ENCODE peak calls at places on chromosomes 3 and 15, in four cellular contexts. N, C, K and T are unnamed samples.

GRCh38 chr3:165624761-165625160 is 212.5 kb downstream of the BCHE start:
- DNase-seq in N (no peak), C (peak), K (no peak), T (no peak)

GRCh38 chr15:46151786-46152185 is 517.0 kb downstream of the SQOR start:
- DNase-seq in N (no peak), C (no peak), K (no peak), T (no peak)

GRCh38 chr3:46100812-46101211 is 73.5 kb upstream of the XCR1 start:
- DNase-seq in N (no peak), C (no peak), K (no peak), T (no peak)

GRCh38 chr3:129413687-129414506 is 14.5 kb downstream of the EFCAB12 start:
- DNase-seq in N (no peak), C (peak), K (no peak), T (no peak)

GRCh38 chr3:8490079-8490552 is 11.5 kb upstream of the LMCD1 start:
- DNase-seq in N (no peak), C (no peak), K (no peak), T (no peak)

GRCh38 chr3:52931889-52932288 is 34.5 kb upstream of the STIMATE start:
- DNase-seq in N (no peak), C (no peak), K (no peak), T (no peak)

GRCh38 chr3:52435246-52436101 is 9.4 kb downstream of the SEMA3G start:
- DNase-seq in N (peak), C (no peak), K (no peak), T (no peak)

GRCh38 chr3:142886938-142887337 is 1.9 kb downstream of the PCOLCE2 start:
- DNase-seq in N (no peak), C (peak), K (no peak), T (no peak)

GRCh38 chr3:40718681-40719080 is 193.9 kb downstream of the ZNF621 start:
- DNase-seq in N (no peak), C (no peak), K (no peak), T (no peak)

GRCh38 chr3:29344986-29345385 is 64.1 kb downstream of the RBMS3 start:
- DNase-seq in N (no peak), C (no peak), K (no peak), T (no peak)

GRCh38 chr3:27219127-27219860 is 149.9 kb downstream of the NEK10 start:
- DNase-seq in N (no peak), C (no peak), K (no peak), T (no peak)

GRCh38 chr15:56390739-56391267 is 25.6 kb downstream of the TEX9 start:
- DNase-seq in N (no peak), C (no peak), K (no peak), T (no peak)

GRCh38 chr3:12454808-12455121 is 29.5 kb upstream of the TSEN2 start:
- DNase-seq in N (no peak), C (no peak), K (no peak), T (no peak)

GRCh38 chr3:71713041-71713440 is 12.2 kb downstream of the EIF4E3 start:
- DNase-seq in N (no peak), C (no peak), K (no peak), T (no peak)

GRCh38 chr3:195817578-195818135 is 5.9 kb upstream of the MUC4 start:
- DNase-seq in N (no peak), C (no peak), K (no peak), T (no peak)

DNA sequence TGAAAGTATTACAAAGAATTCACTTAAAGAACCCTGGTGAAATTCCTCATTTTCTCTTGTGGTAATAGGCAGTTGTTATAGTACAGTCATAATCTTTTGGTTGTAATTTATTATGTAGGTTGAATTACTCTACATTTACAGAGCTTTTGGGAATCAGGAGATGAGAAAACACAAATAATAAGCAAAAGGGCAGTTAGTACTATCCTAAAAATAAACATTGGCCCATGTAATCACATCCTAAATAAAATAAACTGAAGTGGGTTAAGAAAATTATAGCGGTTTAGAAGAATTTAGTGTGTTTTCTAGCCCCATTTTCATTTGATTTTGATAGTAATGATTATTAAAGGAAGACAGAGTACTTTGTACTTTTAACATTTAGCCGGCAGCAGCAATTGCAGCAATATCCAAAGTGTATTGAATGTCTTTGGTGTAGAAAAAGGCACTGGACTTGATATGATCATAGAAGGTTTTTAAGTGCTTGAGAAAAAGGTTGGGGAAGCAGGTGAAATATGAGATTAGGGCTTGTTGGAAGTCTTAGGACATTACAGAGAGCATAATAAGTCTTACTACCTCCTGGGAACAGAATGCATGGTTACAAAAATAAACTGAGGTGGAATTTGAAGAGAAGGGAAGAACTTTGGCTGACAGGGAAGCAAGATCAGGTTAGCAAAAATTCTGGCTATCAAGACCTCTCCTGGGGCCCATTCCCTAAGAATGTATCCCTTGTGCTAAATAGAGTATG is 79.9 kb downstream of the MBNL1 start:
- DNase-seq in N (no peak), C (peak), K (no peak), T (no peak)
- H3K9ac ChIP-seq in N (no peak), C (no peak), K (no peak), T (no peak)

GRCh38 chr3:5187152-5187919 is at the start of gene EDEM1:
- DNase-seq in N (peak), C (peak), K (peak), T (no peak)
- TF ChIP-seq POLR2AphosphoS5 in N (peak), C (peak), K (peak), T (peak)

GRCh38 chr15:85318048-85318731 is 62.2 kb upstream of the AKAP13 start:
- DNase-seq in N (no peak), C (no peak), K (peak), T (no peak)
- H3K27ac ChIP-seq in N (peak), C (no peak), K (no peak), T (no peak)

GRCh38 chr3:146537603-146538002 is 6.8 kb downstream of the PLSCR1 start:
- DNase-seq in N (no peak), C (no peak), K (no peak), T (no peak)

GRCh38 chr3:146542179-146542578 is 2.2 kb downstream of the PLSCR1 start:
- DNase-seq in N (no peak), C (no peak), K (no peak), T (no peak)

GRCh38 chr3:146540978-146541377 is 3.4 kb downstream of the PLSCR1 start:
- DNase-seq in N (no peak), C (no peak), K (no peak), T (no peak)

GRCh38 chr3:146539315-146539714 is 5.1 kb downstream of the PLSCR1 start:
- DNase-seq in N (no peak), C (no peak), K (no peak), T (no peak)

GRCh38 chr3:146540236-146540635 is 4.2 kb downstream of the PLSCR1 start:
- DNase-seq in N (no peak), C (no peak), K (no peak), T (no peak)
- H3K9ac ChIP-seq in N (no peak), C (no peak), K (no peak), T (no peak)

DNA sequence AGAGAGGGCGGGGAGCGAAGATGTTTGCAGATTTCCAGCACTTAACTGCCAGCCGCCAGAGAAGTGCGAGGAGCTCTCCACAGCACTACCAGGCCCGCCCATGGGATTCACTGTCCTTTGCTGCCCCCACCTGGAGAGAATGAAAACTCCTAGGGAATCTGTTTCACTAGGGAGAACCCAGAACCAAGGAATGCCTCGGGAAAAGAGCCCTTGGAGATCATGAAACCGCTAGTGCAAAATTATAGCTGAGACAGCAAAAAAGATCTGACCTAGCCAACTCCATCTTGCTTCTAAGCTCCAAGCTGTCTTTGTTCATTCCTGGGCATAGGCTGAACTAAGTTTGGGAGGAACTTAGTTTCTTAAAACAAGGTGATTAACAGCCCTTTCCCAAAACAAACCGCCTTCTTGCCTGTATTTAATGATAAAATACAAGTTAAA is 82.6 kb upstream of the GCNT3 start:
- DNase-seq in N (peak), C (peak), K (peak), T (peak)
- TF ChIP-seq POLR2AphosphoS5 in N (no peak), C (no peak), K (no peak), T (no peak)

GRCh38 chr3:126911162-126912026 is 71.5 kb upstream of the PLXNA1 start:
- DNase-seq in N (no peak), C (peak), K (peak), T (no peak)

GRCh38 chr3:126907557-126907956 is 75.4 kb upstream of the PLXNA1 start:
- DNase-seq in N (peak), C (no peak), K (no peak), T (no peak)

GRCh38 chr3:126912027-126912422 is 70.9 kb upstream of the PLXNA1 start:
- DNase-seq in N (no peak), C (no peak), K (no peak), T (no peak)

GRCh38 chr3:126910231-126910630 is 72.7 kb upstream of the PLXNA1 start:
- DNase-seq in N (no peak), C (no peak), K (no peak), T (no peak)

GRCh38 chr3:126908752-126909275 is 74.1 kb upstream of the PLXNA1 start:
- DNase-seq in N (no peak), C (peak), K (no peak), T (no peak)
- H3K27ac ChIP-seq in N (no peak), C (peak), K (no peak), T (no peak)

GRCh38 chr3:44478055-44478468 is 592 bp upstream of the ZNF445 start:
- DNase-seq in N (no peak), C (no peak), K (no peak), T (no peak)

GRCh38 chr3:44477312-44478030 is at the start of gene ZNF445:
- DNase-seq in N (peak), C (peak), K (peak), T (no peak)

GRCh38 chr3:44478606-44479094 is 1.2 kb upstream of the ZNF445 start:
- DNase-seq in N (no peak), C (no peak), K (no peak), T (no peak)

GRCh38 chr3:44476963-44477311 is 533 bp downstream of the ZNF445 start:
- DNase-seq in N (no peak), C (no peak), K (no peak), T (no peak)

DNA sequence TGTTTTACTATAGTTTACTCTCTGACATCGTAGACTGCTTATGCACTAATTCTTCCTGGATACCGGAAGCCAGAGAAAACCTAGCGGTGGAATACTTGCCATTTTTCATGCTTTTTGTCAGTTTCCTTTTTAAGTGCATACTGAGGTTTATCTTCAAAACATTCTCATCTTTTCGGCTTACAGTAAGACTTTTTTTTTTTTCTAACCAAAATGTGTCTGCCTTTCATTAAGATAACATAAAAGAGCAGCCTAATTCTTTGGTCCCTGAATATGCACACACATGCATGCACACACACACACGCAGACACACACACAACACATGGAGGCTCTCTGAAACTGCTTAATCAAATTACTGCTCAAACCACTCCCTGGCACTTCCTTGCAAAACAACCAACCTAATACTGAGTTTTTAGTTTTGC is 1.3 kb downstream of the ZNF445 start:
- DNase-seq in N (peak), C (peak), K (no peak), T (peak)
- H3K9ac ChIP-seq in N (peak), C (no peak), K (peak), T (peak)

GRCh38 chr15:79373728-79374127 is 58.4 kb upstream of the MINAR1 start:
- DNase-seq in N (no peak), C (no peak), K (no peak), T (no peak)

GRCh38 chr15:79371581-79371980 is 60.6 kb upstream of the MINAR1 start:
- DNase-seq in N (no peak), C (no peak), K (no peak), T (no peak)

GRCh38 chr15:79373068-79373467 is 59.1 kb upstream of the MINAR1 start:
- DNase-seq in N (no peak), C (no peak), K (no peak), T (no peak)

GRCh38 chr15:79370716-79371115 is 59.8 kb downstream of the TMED3 start:
- DNase-seq in N (no peak), C (peak), K (no peak), T (no peak)

DNA sequence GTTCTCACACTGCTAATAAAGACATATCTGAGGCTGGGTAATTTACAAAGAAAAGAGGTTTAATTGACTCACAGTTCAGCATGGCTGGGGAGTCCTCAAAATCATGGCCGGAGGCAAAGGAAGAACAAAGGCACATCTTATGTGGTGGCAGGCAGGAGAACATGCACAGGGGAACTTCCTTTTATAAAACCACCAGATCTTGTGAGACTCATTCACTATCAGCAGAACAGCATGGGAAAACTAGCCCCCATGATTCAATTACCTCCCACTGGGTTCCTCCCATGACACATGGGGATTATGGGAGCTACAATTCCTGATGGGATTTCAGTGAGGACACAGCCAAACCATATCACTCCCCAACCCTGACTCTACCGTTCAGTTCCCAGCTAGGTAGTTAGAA is 59.7 kb upstream of the MINAR1 start:
- DNase-seq in N (no peak), C (no peak), K (no peak), T (no peak)
- TF ChIP-seq POLR2AphosphoS5 in N (no peak), C (no peak), K (no peak), T (no peak)